ENCODE peak calls at places on chromosomes 11 and 22, in eight cellular contexts. S is NCI-H1105 treated with DMSO at 0.1 percent for 48 hours; H is transverse colon; X is stimulated activated CD4-positive, alpha-beta T cell treated with anti-CD3 and anti-CD28 coated beads, Interleukin-1b, Interleukin-23, amount 100 ng/mL, for 24 hours; M is posterior vena cava; F is choroid plexus epithelial cell; J is naive thymus-derived CD8-positive, alpha-beta T cell; O is spleen. U is an unnamed sample.

GRCh38 chr11:112163875-112164521 is at the start of gene IL18:
- DNase-seq in S (no peak), F (peak), O (peak), M (peak), H (peak), X (no peak), J (no peak), U (no peak)

GRCh38 chr11:7555067-7555699 is 41.4 kb downstream of the PPFIBP2 start:
- DNase-seq in O (no peak), J (no peak), H (peak), M (no peak), F (no peak), S (no peak), X (no peak), U (no peak)

GRCh38 chr11:103476874-103477273 is 367.6 kb downstream of the DYNC2H1 start:
- DNase-seq in F (no peak), H (no peak), M (no peak), J (no peak), X (no peak), S (no peak), O (no peak), U (no peak)

GRCh38 chr11:73287400-73288101 is 15.4 kb downstream of the P2RY6 start:
- DNase-seq in M (no peak), F (no peak), X (no peak), O (peak), J (no peak), S (no peak), H (no peak), U (no peak)

GRCh38 chr11:86230196-86230813 is 14.2 kb upstream of the EED start:
- DNase-seq in M (no peak), X (no peak), F (no peak), J (no peak), S (no peak), O (no peak), H (no peak), U (no peak)

GRCh38 chr11:44036811-44037657 is 10.7 kb upstream of the ACCSL start:
- DNase-seq in M (peak), O (peak), X (no peak), F (peak), J (no peak), S (peak), H (peak), U (peak)

GRCh38 chr22:25485626-25486545 is 78.6 kb upstream of the GRK3 start:
- DNase-seq in S (no peak), X (no peak), M (no peak), O (no peak), F (no peak), H (no peak), J (no peak), U (no peak)

GRCh38 chr22:31652129-31652528 is 9.9 kb downstream of the PISD start:
- DNase-seq in J (no peak), M (no peak), O (no peak), X (no peak), H (no peak), F (no peak), S (no peak), U (no peak)

GRCh38 chr11:83102806-83103205 is 31.1 kb upstream of the RAB30 start:
- DNase-seq in M (no peak), X (no peak), H (no peak), O (no peak), F (no peak), J (no peak), S (no peak), U (no peak)

GRCh38 chr11:46918087-46918751 is at the start of gene LRP4:
- DNase-seq in O (peak), M (no peak), J (no peak), F (no peak), H (peak), X (no peak), S (no peak), U (no peak)

GRCh38 chr11:625636-626319 is 1.0 kb upstream of the CDHR5 start:
- DNase-seq in H (peak), O (peak), X (no peak), F (no peak), S (no peak), M (no peak), J (no peak), U (no peak)

GRCh38 chr11:19071255-19071654 is 10.7 kb upstream of the MRGPRX2 start:
- DNase-seq in J (peak), M (peak), H (peak), O (no peak), X (peak), S (peak), F (peak), U (no peak)

GRCh38 chr11:19241260-19242183 is 777 bp upstream of the E2F8 start:
- DNase-seq in F (no peak), J (no peak), X (no peak), M (peak), O (peak), H (peak), S (peak), U (no peak)

GRCh38 chr11:105000797-105001196 is 22.2 kb downstream of the CASP5 start:
- DNase-seq in M (peak), J (peak), O (peak), F (no peak), X (peak), H (peak), S (no peak), U (no peak)

GRCh38 chr11:64492561-64492960 is 98.5 kb upstream of the SLC22A12 start:
- DNase-seq in S (no peak), J (no peak), X (no peak), F (no peak), O (no peak), M (no peak), H (no peak), U (no peak)

GRCh38 chr11:31254411-31254810 is 115.1 kb downstream of the DCDC1 start:
- DNase-seq in H (no peak), X (no peak), S (no peak), M (no peak), F (peak), J (no peak), O (no peak), U (no peak)

GRCh38 chr11:19394525-19395016 is 153.8 kb upstream of the E2F8 start:
- DNase-seq in H (no peak), O (no peak), F (no peak), J (no peak), M (no peak), X (no peak), S (no peak), U (peak)

GRCh38 chr11:116605543-116605942 is 167.2 kb downstream of the BUD13 start:
- DNase-seq in F (peak), S (no peak), O (no peak), J (no peak), X (no peak), H (peak), M (no peak), U (peak)

GRCh38 chr11:44760477-44760872 is 33.7 kb downstream of the TSPAN18 start:
- DNase-seq in S (no peak), J (no peak), F (no peak), X (no peak), M (no peak), H (no peak), O (no peak), U (no peak)

GRCh38 chr22:43345761-43346261 is 2.6 kb upstream of the SCUBE1 start:
- DNase-seq in M (peak), X (no peak), S (no peak), J (no peak), F (no peak), H (no peak), O (peak), U (no peak)

GRCh38 chr11:65129649-65130441 is 4.5 kb downstream of the SYVN1 start:
- DNase-seq in H (no peak), J (no peak), S (no peak), F (no peak), M (peak), O (peak), X (no peak), U (no peak)

GRCh38 chr11:64358907-64359711 is at the start of gene RPS6KA4:
- DNase-seq in X (no peak), S (peak), F (peak), O (peak), H (peak), J (no peak), M (no peak), U (no peak)

GRCh38 chr11:36010010-36010740 is 66.3 kb downstream of the LDLRAD3 start:
- DNase-seq in O (no peak), J (no peak), S (peak), M (no peak), X (no peak), F (peak), H (no peak), U (no peak)

GRCh38 chr11:65593518-65594414 is 1.8 kb downstream of the KCNK7 start:
- DNase-seq in F (no peak), M (peak), H (peak), X (no peak), S (peak), J (peak), O (no peak), U (no peak)

GRCh38 chr11:115170133-115170815 is 333.9 kb downstream of the CADM1 start:
- DNase-seq in O (no peak), J (no peak), X (no peak), F (peak), S (peak), H (peak), M (no peak), U (no peak)

GRCh38 chr11:104225047-104225446 is 61.1 kb upstream of the PDGFD start:
- DNase-seq in S (no peak), O (no peak), J (no peak), H (no peak), M (no peak), X (no peak), F (no peak), U (no peak)

GRCh38 chr11:60973699-60974098 is 2.2 kb downstream of the CD6 start:
- DNase-seq in M (no peak), S (no peak), O (no peak), X (no peak), H (no peak), J (no peak), F (no peak), U (no peak)

U was measured in type B pancreatic cell.